ENCODE peak calls at places on chromosomes 3 and 15, in four cellular contexts. P is left ventricle myocardium inferior, Q is adrenal gland, U is mammary epithelial cell. G is an unnamed sample. For H3K36me3, the result is how much of the 10 kb centered on the place peaks cover.

GRCh38 chr3:162143181-162143580 is 646.6 kb downstream of the OTOL1 start:
- DNase-seq in Q (no peak), P (no peak), U (peak), G (no peak)

GRCh38 chr3:151037746-151038145 is 47.7 kb upstream of the MED12L start:
- DNase-seq in P (peak), Q (peak), U (peak), G (peak)

GRCh38 chr3:44969779-44970178 is 6.2 kb downstream of the ZDHHC3 start:
- DNase-seq in Q (no peak), P (no peak), U (no peak), G (no peak)

GRCh38 chr3:85255954-85256353 is 297.2 kb downstream of the CADM2 start:
- DNase-seq in Q (no peak), P (no peak), U (no peak), G (no peak)

GRCh38 chr15:76994001-76994400 is 925 bp upstream of the PSTPIP1 start:
- DNase-seq in Q (no peak), U (no peak), P (peak), G (peak)

GRCh38 chr15:53102483-53102882 is 312.3 kb upstream of the ONECUT1 start:
- DNase-seq in U (no peak), Q (no peak), P (no peak), G (no peak)

GRCh38 chr15:41812820-41813375 is 15.0 kb upstream of the JMJD7 start:
- DNase-seq in P (no peak), U (no peak), Q (no peak), G (no peak)

GRCh38 chr3:56887402-56888025 is 85.8 kb upstream of the ARHGEF3 start:
- DNase-seq in P (no peak), U (no peak), Q (no peak), G (no peak)

GRCh38 chr15:25946241-25946786 is 83.2 kb upstream of the ATP10A start:
- DNase-seq in U (no peak), P (no peak), Q (no peak), G (no peak)

GRCh38 chr15:29316422-29316821 is 46.8 kb upstream of the NSMCE3 start:
- DNase-seq in P (no peak), Q (no peak), U (no peak), G (no peak)

GRCh38 chr15:95609096-95609495 is 721.4 kb upstream of the NR2F2 start:
- DNase-seq in P (no peak), U (no peak), Q (no peak), G (no peak)

GRCh38 chr3:17972889-17973558 is 230.6 kb upstream of the TBC1D5 start:
- DNase-seq in P (no peak), Q (no peak), U (no peak), G (no peak)

GRCh38 chr15:86644319-86644718 is 564.6 kb downstream of the AGBL1 start:
- DNase-seq in Q (no peak), P (no peak), U (no peak), G (no peak)

GRCh38 chr3:186257866-186258265 is 104.2 kb downstream of the DGKG start:
- DNase-seq in Q (no peak), U (no peak), P (no peak), G (no peak)

GRCh38 chr3:125207507-125207906 is 5.0 kb downstream of the SLC12A8 start:
- DNase-seq in U (no peak), P (no peak), Q (no peak), G (no peak)

GRCh38 chr3:138210528-138210927 is 23.4 kb downstream of the ARMC8 start:
- DNase-seq in U (no peak), P (no peak), Q (no peak), G (no peak)

GRCh38 chr3:20137642-20138041 is 48.4 kb downstream of the SGO1 start:
- DNase-seq in P (no peak), Q (no peak), U (no peak), G (no peak)

GRCh38 chr15:52254331-52254730 is 41.3 kb downstream of the MYO5C start:
- DNase-seq in Q (no peak), P (no peak), U (no peak), G (no peak)

GRCh38 chr3:143658116-143658515 is 190.2 kb downstream of the SLC9A9 start:
- DNase-seq in P (no peak), Q (no peak), U (no peak), G (no peak)

GRCh38 chr3:78201066-78201465 is 1161.2 kb downstream of the ROBO2 start:
- DNase-seq in Q (no peak), P (no peak), U (no peak), G (no peak)

DNA sequence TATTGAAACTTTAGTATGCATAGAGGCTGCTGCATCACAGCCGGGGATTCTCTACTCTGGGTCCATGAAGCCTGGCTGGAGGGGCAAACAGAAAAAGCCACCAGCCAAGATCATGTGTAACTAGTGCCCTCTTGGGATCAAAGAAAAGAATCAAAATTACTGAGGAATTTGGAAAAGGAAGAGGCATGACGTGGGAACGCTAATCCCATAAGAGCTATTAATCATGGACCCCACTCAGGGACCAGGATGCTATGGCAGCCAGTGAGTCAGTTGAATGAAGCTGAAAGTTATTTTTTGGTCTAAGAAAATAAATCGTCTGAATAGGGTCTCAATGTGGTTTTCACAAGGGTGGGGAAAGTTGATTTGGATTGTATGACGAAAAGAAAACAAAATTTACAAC is 1165.1 kb downstream of the ROBO2 start:
- DNase-seq in U (no peak), P (no peak), Q (no peak), G (peak)
- H3K4me3 ChIP-seq in U (no peak), P (no peak), Q (no peak), G (no peak)

GRCh38 chr3:47123857-47124256 is 40.1 kb downstream of the SETD2 start:
- DNase-seq in U (no peak), Q (no peak), P (no peak), G (no peak)

GRCh38 chr3:47117803-47118364 is 46.0 kb downstream of the SETD2 start:
- DNase-seq in U (no peak), P (no peak), Q (no peak), G (no peak)

DNA sequence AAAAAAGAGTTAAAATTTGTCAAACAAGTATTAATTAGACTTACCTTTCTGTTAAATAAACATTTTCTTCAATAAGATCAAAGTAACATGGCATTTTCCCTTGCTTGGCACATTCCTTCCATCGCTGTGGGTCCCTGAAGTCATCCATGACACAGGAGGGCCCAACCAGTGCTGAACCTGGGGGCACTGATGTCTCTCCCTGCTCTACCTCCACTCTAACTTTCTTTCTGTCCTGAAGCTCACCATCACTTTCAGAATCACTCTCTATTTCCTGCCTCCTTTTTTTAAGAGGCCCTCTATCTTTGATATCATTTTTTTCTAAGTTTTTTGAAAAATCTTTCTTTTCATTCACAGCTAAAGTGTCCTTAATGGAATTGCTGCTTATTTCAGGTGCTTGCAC is 43.8 kb downstream of the SETD2 start:
- DNase-seq in U (no peak), P (no peak), Q (no peak), G (no peak)
- H3K36me3 ChIP-seq in U (under half), P (half or more), Q (under half), G (half or more)

DNA sequence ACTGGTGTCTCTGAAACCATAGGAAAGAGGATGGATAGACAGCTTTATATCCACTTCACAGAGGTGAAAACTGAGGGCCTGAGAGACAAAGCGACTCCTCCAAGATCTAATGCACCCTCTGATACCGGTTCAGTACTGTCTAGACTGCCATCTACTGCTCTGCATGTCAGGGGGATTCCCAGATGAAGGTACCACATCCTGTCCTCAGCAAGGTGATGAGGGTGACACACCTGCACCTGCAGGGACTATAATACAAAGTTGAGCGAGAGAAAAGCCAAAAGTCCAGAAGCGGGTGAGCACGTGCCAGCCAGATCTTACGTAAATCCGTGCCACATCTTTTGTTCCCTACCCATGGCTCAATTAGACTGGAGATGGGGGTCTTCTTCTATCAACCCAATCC is 32.5 kb upstream of the HES1 start:
- DNase-seq in Q (no peak), P (no peak), U (peak), G (no peak)
- H3K4me3 ChIP-seq in Q (no peak), P (no peak), U (no peak), G (no peak)

GRCh38 chr15:40285151-40285898 is 2.5 kb upstream of the ANKRD63 start:
- DNase-seq in P (no peak), U (no peak), Q (no peak), G (no peak)
- H3K36me3 ChIP-seq in P (under half), U (under half), Q (under half), G (under half)

GRCh38 chr3:64327039-64327804 is 102.0 kb upstream of the PRICKLE2 start:
- DNase-seq in P (peak), U (no peak), Q (peak), G (no peak)
- H3K4me3 ChIP-seq in P (peak), U (no peak), Q (no peak), G (no peak)

DNA sequence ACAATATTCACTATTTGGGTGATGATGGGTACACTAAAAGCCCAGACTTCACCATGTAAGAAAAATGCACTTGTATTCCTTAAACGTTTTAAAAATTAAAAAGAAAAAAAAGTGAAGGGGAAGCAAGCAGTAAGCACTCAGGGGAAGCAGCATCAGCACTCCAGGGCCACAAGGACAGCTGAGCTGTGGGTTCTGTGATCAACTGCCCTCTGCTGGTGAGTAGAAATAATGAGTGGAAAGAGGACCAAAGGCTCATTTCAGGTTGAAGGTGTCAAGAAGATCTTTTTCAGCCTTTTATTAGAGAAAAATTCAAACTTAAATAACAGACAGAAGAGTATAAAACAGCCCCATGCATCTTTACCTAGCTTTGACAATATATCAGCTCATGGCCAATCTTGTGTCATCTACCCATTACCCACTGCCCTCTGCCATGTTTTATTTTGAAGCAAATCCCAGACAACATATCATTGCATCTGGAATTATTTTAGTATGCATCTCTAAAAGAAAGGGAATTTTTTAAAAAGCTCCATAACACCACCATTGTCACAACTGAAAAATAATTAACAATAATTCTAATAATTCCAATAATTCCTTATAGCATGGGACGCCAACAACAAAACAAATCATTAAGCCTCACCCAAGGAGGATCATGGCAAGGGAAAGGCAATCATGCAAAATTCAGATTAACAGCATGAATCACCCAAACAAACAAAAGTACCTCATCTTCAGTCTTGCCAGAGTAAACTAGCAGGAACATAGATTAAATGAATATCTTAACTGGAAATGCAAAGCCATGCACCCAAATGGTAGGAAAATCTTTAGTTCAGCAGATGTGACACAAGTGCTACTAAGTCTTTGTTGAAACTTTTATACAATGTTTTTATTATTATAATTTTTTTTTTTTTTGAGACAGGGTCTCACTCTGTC is 42.4 kb downstream of the TAMM41 start:
- DNase-seq in P (no peak), U (peak), Q (peak), G (peak)
- H3K36me3 ChIP-seq in P (half or more), U (under half), Q (under half), G (under half)

GRCh38 chr3:9834520-9835380 is 9.1 kb downstream of the RPUSD3 start:
- DNase-seq in U (no peak), Q (no peak), P (no peak), G (no peak)
- H3K4me3 ChIP-seq in U (no peak), Q (no peak), P (no peak), G (no peak)

DNA sequence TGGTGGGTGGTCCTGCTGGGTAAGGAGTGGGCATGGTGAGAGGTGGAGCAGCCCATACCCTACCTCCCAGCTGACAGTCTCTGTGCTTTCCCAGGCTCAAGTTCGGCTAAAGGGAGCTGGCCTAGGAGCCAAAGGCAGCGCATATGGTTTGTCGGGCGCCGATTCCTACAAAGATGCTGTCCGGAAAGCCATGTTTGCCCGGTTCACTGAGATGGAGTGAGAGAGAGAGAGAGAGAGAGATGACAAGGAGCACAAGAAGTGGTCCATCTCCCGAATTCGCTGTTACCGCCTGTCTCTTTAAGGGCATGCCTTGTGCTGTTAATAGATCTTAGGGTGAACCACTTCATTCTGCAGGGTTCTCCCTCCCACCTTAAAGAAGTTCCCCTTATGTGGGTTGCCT is 29.5 kb downstream of the RBM5 start:
- DNase-seq in P (no peak), Q (no peak), U (no peak), G (no peak)
- H3K36me3 ChIP-seq in P (half or more), Q (under half), U (under half), G (under half)

GRCh38 chr3:169348981-169349942 is 314.2 kb downstream of the MECOM start:
- DNase-seq in U (peak), Q (no peak), P (no peak), G (no peak)

GRCh38 chr3:169350228-169350627 is 313.3 kb downstream of the MECOM start:
- DNase-seq in U (peak), Q (no peak), P (no peak), G (no peak)

GRCh38 chr3:169356284-169356955 is 307.1 kb downstream of the MECOM start:
- DNase-seq in P (no peak), Q (no peak), U (no peak), G (no peak)

GRCh38 chr3:169354774-169355501 is 308.6 kb downstream of the MECOM start:
- DNase-seq in Q (no peak), P (no peak), U (no peak), G (no peak)
- H3K4me3 ChIP-seq in Q (no peak), P (no peak), U (no peak), G (no peak)

G was measured in MG63.